ENCODE peak calls at places on chromosomes 4 and X, in nine cellular contexts. B, Y, I, E, F, C, P, U and M are unnamed samples.

GRCh38 chr4:109121561-109121960 is 180.9 kb downstream of the COL25A1 start:
- DNase-seq in B (no peak), Y (no peak), I (no peak), E (no peak), F (no peak), C (no peak), P (no peak), U (no peak), M (no peak)

GRCh38 chr4:151901631-151902030 is 140.8 kb upstream of the GATB start:
- DNase-seq in B (no peak), Y (no peak), I (no peak), E (no peak), F (peak), C (no peak), P (no peak), U (no peak), M (no peak)

GRCh38 chr4:56123547-56123946 is 174.8 kb downstream of the CEP135 start:
- DNase-seq in B (no peak), Y (no peak), I (no peak), E (no peak), F (no peak), C (no peak), P (no peak), U (no peak), M (no peak)

GRCh38 chr4:172892300-172892699 is 276.3 kb upstream of the GALNT7 start:
- DNase-seq in B (peak), Y (peak), I (no peak), E (no peak), F (peak), C (no peak), P (no peak), U (no peak), M (no peak)

GRCh38 chr4:137283737-137284136 is 248.6 kb downstream of the PCDH18 start:
- DNase-seq in B (peak), Y (no peak), I (peak), E (no peak), F (peak), C (no peak), P (peak), U (peak), M (no peak)

GRCh38 chrX:10064736-10065135 is 92.0 kb upstream of the CLCN4 start:
- DNase-seq in B (no peak), Y (no peak), I (no peak), E (no peak), F (no peak), C (no peak), P (peak), U (no peak), M (no peak)

GRCh38 chrX:74246524-74246923 is 57.5 kb upstream of the ZCCHC13 start:
- DNase-seq in B (no peak), Y (no peak), I (no peak), E (no peak), F (peak), C (no peak), P (no peak), U (no peak), M (no peak)

GRCh38 chrX:33336783-33337182 is 125.4 kb upstream of the DMD start:
- DNase-seq in B (peak), Y (no peak), I (no peak), E (no peak), F (peak), C (peak), P (peak), U (no peak), M (no peak)

GRCh38 chr4:96913437-96914075 is 1073.7 kb downstream of the PDHA2 start:
- DNase-seq in B (no peak), Y (no peak), I (peak), E (no peak), F (no peak), C (no peak), P (no peak), U (no peak), M (no peak)

GRCh38 chr4:21512351-21512750 is 436.2 kb downstream of the KCNIP4 start:
- DNase-seq in B (peak), Y (peak), I (peak), E (no peak), F (peak), C (peak), P (peak), U (peak), M (no peak)

GRCh38 chrX:95057341-95057740 is 1383.3 kb downstream of the FAM133A start:
- DNase-seq in B (no peak), Y (no peak), I (no peak), E (no peak), F (peak), C (no peak), P (no peak), U (no peak), M (no peak)